ENCODE peak calls at places on chromosome 18, in nine cellular contexts. V is adrenal gland, M is K562, N is suprapubic skin, Q is tibial nerve, C is heart left ventricle, Y is IMR-90, K is GM12891, H is A549. B is an unnamed sample.

GRCh38 chr18:67132919-67133318 is 383.6 kb downstream of the DSEL start:
- DNase-seq in V (no peak), M (no peak), N (no peak), Q (no peak), C (no peak), Y (no peak), K (no peak), H (no peak), B (no peak)

GRCh38 chr18:27378396-27379094 is 193.4 kb upstream of the CHST9 start:
- DNase-seq in V (peak; percentile 4), M (no peak), N (no peak), Q (no peak), C (no peak), Y (no peak), K (no peak), H (no peak), B (no peak)

GRCh38 chr18:55868909-55869308 is 280.9 kb upstream of the TCF4 start:
- DNase-seq in V (no peak), M (no peak), N (no peak), Q (no peak), C (no peak), Y (peak; percentile 76), K (no peak), H (no peak), B (no peak)

GRCh38 chr18:53701697-53702096 is 522.8 kb downstream of the MBD2 start:
- DNase-seq in V (no peak), M (no peak), N (no peak), Q (no peak), C (no peak), Y (no peak), K (no peak), H (no peak), B (no peak)

GRCh38 chr18:69109686-69110085 is 291.0 kb upstream of the DOK6 start:
- DNase-seq in V (no peak), M (no peak), N (no peak), Q (no peak), C (no peak), Y (peak; percentile 0), K (no peak), H (no peak), B (no peak)

GRCh38 chr18:74534150-74534969 is at the start of gene CNDP1:
- DNase-seq in V (no peak), M (no peak), N (no peak), Q (no peak), C (no peak), Y (no peak), K (no peak), H (no peak), B (no peak)

GRCh38 chr18:44679912-44680270 is 797 bp upstream of the SETBP1 start:
- DNase-seq in V (peak; percentile 33), M (no peak), N (no peak), Q (peak; percentile 58), C (peak; percentile 78), Y (peak; percentile 31), K (peak; percentile 29), H (peak; percentile 16), B (no peak)

GRCh38 chr18:61127714-61128485 is 205.3 kb upstream of the CDH20 start:
- DNase-seq in V (no peak), M (no peak), N (no peak), Q (no peak), C (no peak), Y (no peak), K (no peak), H (no peak), B (no peak)

GRCh38 chr18:26091047-26091630 is 726 bp upstream of the SS18 start:
- DNase-seq in V (peak; percentile 87), M (no peak), N (no peak), Q (peak; percentile 48), C (peak; percentile 77), Y (no peak), K (no peak), H (peak; percentile 50), B (peak; percentile 28)

GRCh38 chr18:13587937-13588336 is 138.4 kb downstream of the FAM210A start:
- DNase-seq in V (no peak), M (no peak), N (no peak), Q (no peak), C (no peak), Y (no peak), K (no peak), H (no peak), B (no peak)

GRCh38 chr18:35163736-35164532 is 76.9 kb upstream of the ZNF397 start:
- DNase-seq in V (peak; percentile 66), M (no peak), N (no peak), Q (no peak), C (peak; percentile 45), Y (no peak), K (no peak), H (no peak), B (no peak)

GRCh38 chr18:49447810-49448745 is 12.4 kb downstream of the DYM start:
- DNase-seq in V (peak; percentile 26), M (peak; percentile 11), N (no peak), Q (no peak), C (no peak), Y (peak; percentile 70), K (no peak), H (peak; percentile 12), B (no peak)

GRCh38 chr18:47410139-47410538 is 158.7 kb upstream of the SKOR2 start:
- DNase-seq in V (no peak), M (no peak), N (no peak), Q (no peak), C (no peak), Y (no peak), K (no peak), H (no peak), B (no peak)

GRCh38 chr18:26459340-26459739 is 89.0 kb downstream of the KCTD1 start:
- DNase-seq in V (no peak), M (no peak), N (no peak), Q (no peak), C (no peak), Y (no peak), K (no peak), H (no peak), B (no peak)

DNA sequence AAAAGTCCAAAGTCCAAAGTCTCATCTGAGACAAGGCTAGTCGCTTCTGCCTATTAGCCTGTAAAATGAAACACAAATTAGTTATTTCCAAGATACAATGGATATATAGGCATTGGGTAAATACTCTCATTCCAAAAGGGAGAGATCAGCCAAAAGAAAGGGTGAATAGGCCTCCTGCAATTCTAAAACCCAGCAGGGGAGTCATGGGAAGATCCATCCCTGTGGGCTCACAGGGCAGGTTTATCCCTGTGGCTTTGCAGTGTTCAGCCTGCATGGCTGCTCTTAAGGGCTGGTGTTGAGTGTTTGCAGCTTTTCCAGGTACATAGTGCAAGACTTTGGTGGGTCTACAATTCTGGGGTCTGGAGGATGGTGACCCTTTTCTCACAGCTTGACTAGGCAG is 21.1 kb upstream of the SLC14A1 start:
- DNase-seq in V (no peak), M (no peak), N (no peak), Q (no peak), C (no peak), Y (peak; percentile 54), K (no peak), H (no peak), B (no peak)
- TF ChIP-seq POLR2A in V (no peak), M (no peak), N (no peak), Q (no peak), C (no peak), Y (no peak), K (no peak), H (no peak), B (no peak)

DNA sequence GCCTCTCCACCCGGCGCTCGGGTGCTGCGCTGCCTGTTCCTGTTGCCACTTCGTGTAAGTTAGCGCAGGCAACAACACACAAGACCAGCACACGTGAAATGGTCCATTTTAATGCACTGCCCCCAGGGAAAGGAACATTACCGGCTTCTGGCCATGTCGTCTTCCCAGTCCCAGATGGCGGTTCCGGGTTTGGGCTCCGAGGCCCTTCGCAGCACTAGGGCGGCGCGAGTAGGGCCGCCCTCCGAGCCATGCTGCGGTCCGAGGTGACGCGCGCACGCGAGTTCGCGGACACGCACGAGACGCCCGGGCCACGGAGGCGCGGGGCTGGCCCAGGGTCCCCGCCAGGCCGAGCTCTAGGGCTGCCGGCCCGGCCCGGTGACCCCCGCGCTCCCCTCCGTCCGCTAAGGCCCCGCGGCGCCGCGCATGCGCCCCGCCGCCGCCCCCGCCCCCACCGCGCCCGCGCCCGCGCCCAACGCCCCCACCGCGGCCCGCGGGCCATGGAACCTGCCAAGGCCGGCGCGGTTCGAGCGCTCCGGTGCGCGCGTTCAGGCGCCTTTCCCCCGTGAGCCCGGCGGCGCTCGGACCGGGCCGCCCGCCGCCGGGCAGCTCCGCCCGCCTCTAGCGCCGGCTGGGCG is 365 bp upstream of the ZNF236 start:
- DNase-seq in V (peak; percentile 55), M (peak; percentile 85), N (peak; percentile 75), Q (peak; percentile 30), C (peak; percentile 68), Y (peak; percentile 35), K (peak; percentile 65), H (peak; percentile 41), B (peak; percentile 19)
- TF ChIP-seq POLR2A in V (no peak), M (no peak), N (no peak), Q (peak; percentile 53), C (peak; percentile 62), Y (no peak), K (peak; percentile 72), H (peak; percentile 69), B (peak; percentile 30)

DNA sequence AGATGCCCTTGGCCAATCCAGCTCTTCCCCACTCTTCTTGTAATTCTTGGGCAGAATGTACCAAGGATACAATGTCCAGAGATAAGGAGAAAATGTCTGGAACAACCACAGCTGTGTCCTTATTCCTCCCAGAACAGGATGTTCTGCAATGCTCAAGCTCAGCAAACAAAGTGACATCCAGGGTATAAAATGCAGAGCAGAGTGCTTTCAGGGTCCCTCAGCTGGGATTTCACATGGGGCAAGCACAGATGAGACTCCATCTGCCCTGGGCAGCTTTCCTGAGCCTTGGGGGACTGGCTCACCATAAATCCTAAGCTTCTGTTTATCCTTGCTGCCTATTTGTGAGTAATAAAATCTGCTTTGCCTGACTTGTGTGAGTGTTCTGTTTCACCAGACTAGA is 127.4 kb downstream of the VAPA start:
- DNase-seq in V (peak; percentile 30), M (no peak), N (no peak), Q (peak; percentile 71), C (peak; percentile 74), Y (peak; percentile 57), K (no peak), H (no peak), B (no peak)
- TF ChIP-seq POLR2A in V (no peak), M (no peak), N (no peak), Q (no peak), C (no peak), Y (no peak), K (no peak), H (no peak), B (no peak)

DNA sequence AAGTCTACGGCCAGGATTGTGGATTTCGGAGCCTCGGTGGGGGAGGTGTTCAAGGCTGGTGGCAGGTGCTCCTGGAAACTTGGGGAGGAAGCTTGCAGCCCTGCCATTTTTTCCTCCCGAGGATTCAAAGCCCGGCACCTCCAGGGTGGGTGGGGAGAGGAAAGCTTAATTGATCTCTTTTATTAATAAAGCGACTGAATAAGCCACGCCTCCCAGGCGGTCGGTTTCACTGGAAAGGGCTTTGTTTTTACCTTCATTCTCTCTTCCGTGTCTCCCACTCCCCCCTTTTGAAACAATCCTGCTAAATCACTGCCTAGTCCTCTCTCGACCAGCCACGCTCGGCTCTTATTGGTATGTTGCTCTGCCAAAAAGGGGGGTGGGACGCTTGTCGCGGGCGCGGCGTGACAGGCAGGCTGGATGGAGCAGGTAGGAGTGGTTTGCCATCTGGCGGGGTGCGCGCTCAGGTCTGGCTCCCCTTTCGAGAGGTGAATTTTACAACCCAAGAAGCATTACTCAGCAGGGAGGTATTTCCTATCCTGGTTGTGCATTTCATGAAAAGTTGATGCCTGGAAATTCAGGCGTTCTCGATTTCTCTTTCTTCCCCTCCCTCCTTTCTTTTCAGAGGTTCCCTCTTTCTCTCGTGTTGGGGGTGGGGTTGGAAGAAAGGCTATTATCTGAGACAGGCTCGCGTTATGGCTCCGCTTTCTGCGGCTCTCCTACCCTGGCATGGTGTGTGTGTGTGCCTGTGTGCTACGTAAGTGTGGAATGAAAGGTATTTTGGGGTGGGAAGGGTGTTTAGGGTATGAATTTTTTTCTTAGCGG is 1.4 kb downstream of the NEDD4L start:
- DNase-seq in V (peak; percentile 60), M (no peak), N (no peak), Q (no peak), C (peak; percentile 29), Y (peak; percentile 31), K (no peak), H (no peak), B (peak; percentile 19)
- TF ChIP-seq POLR2A in V (peak; percentile 61), M (no peak), N (no peak), Q (no peak), C (no peak), Y (no peak), K (no peak), H (no peak), B (no peak)

B was measured in H54.